ENCODE peak calls at places on chromosomes 11 and 22, in six cellular contexts. One of them, this sample, is unnamed.

GRCh38 chr11:65574963-65575567 is 788 bp upstream of the EHBP1L1 start:
- DNase-seq in fibroblast of lung: no peak
- DNase-seq in PC-9: peak; percentile 65
- DNase-seq in neural progenitor cell: no peak
- DNase-seq in IMR-90: no peak
- DNase-seq in GM23248: peak; percentile 58
- DNase-seq in this sample: no peak

GRCh38 chr22:44505796-44506354 is 7.8 kb upstream of the RTL6 start:
- DNase-seq in IMR-90: no peak
- DNase-seq in PC-9: no peak
- DNase-seq in GM23248: peak; percentile 24
- DNase-seq in neural progenitor cell: no peak
- DNase-seq in fibroblast of lung: no peak
- DNase-seq in this sample: no peak

GRCh38 chr11:57390535-57390934 is at the start of gene PRG2:
- DNase-seq in GM23248: no peak
- DNase-seq in fibroblast of lung: no peak
- DNase-seq in IMR-90: no peak
- DNase-seq in PC-9: no peak
- DNase-seq in neural progenitor cell: no peak
- DNase-seq in this sample: no peak

GRCh38 chr11:14029971-14030531 is 67.5 kb downstream of the SPON1 start:
- DNase-seq in PC-9: no peak
- DNase-seq in GM23248: peak; percentile 72
- DNase-seq in neural progenitor cell: no peak
- DNase-seq in fibroblast of lung: peak; percentile 80
- DNase-seq in IMR-90: peak; percentile 81
- DNase-seq in this sample: peak; percentile 74

GRCh38 chr22:30922151-30922611 is 46.4 kb downstream of the MORC2 start:
- DNase-seq in PC-9: no peak
- DNase-seq in IMR-90: peak; percentile 27
- DNase-seq in fibroblast of lung: peak; percentile 25
- DNase-seq in neural progenitor cell: peak; percentile 25
- DNase-seq in GM23248: peak; percentile 69
- DNase-seq in this sample: peak; percentile 10

GRCh38 chr11:44351898-44352498 is 42.1 kb upstream of the ALX4 start:
- DNase-seq in fibroblast of lung: no peak
- DNase-seq in IMR-90: no peak
- DNase-seq in PC-9: no peak
- DNase-seq in neural progenitor cell: no peak
- DNase-seq in GM23248: no peak
- DNase-seq in this sample: no peak

GRCh38 chr11:35387341-35387982 is 31.9 kb downstream of the SLC1A2 start:
- DNase-seq in PC-9: no peak
- DNase-seq in IMR-90: peak; percentile 53
- DNase-seq in neural progenitor cell: no peak
- DNase-seq in GM23248: no peak
- DNase-seq in fibroblast of lung: peak; percentile 32
- DNase-seq in this sample: peak; percentile 8

GRCh38 chr22:37077802-37078448 is 26.4 kb downstream of the KCTD17 start:
- DNase-seq in fibroblast of lung: peak; percentile 23
- DNase-seq in GM23248: peak; percentile 54
- DNase-seq in IMR-90: peak; percentile 37
- DNase-seq in PC-9: no peak
- DNase-seq in neural progenitor cell: peak; percentile 78
- DNase-seq in this sample: no peak

GRCh38 chr11:68297812-68298658 is 14.4 kb upstream of the LRP5 start:
- DNase-seq in GM23248: peak; percentile 81
- DNase-seq in IMR-90: peak; percentile 48
- DNase-seq in fibroblast of lung: peak; percentile 44
- DNase-seq in PC-9: peak; percentile 58
- DNase-seq in neural progenitor cell: peak; percentile 84
- DNase-seq in this sample: no peak

GRCh38 chr11:130313383-130314183 is 1.1 kb downstream of the ZBTB44 start:
- DNase-seq in PC-9: peak; percentile 44
- DNase-seq in GM23248: peak; percentile 40
- DNase-seq in neural progenitor cell: no peak
- DNase-seq in fibroblast of lung: no peak
- DNase-seq in IMR-90: peak; percentile 3
- DNase-seq in this sample: no peak

GRCh38 chr11:130312046-130312445 is 2.7 kb downstream of the ZBTB44 start:
- DNase-seq in PC-9: no peak
- DNase-seq in IMR-90: no peak
- DNase-seq in neural progenitor cell: no peak
- DNase-seq in fibroblast of lung: no peak
- DNase-seq in GM23248: no peak
- DNase-seq in this sample: no peak

GRCh38 chr11:130310622-130311021 is 4.1 kb downstream of the ZBTB44 start:
- DNase-seq in neural progenitor cell: no peak
- DNase-seq in fibroblast of lung: no peak
- DNase-seq in PC-9: no peak
- DNase-seq in IMR-90: no peak
- DNase-seq in GM23248: no peak
- DNase-seq in this sample: no peak

GRCh38 chr11:130308059-130308458 is 6.7 kb downstream of the ZBTB44 start:
- DNase-seq in fibroblast of lung: no peak
- DNase-seq in neural progenitor cell: no peak
- DNase-seq in PC-9: no peak
- DNase-seq in IMR-90: no peak
- DNase-seq in GM23248: no peak
- DNase-seq in this sample: no peak

DNA sequence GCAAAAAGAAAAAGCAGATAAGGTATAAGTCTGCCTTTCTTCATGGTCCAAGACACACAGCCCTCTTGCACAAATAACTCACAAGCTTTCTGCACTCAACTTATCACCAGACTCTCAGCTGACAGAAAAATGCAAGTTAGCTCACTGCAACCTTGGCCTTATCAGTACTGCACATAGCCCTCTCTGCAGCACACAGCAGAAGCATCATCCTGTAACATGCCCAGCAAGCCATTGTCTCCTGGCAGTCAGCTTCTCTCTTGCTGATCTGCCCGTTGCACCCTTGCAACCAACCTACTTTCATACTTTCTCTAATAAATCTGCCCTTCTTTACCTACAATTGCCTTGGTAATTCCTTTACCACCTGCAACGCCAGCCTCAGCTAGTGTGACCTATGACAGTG is 5.8 kb downstream of the ZBTB44 start:
- DNase-seq in fibroblast of lung: no peak
- DNase-seq in IMR-90: peak; percentile 2
- DNase-seq in neural progenitor cell: no peak
- DNase-seq in GM23248: no peak
- DNase-seq in PC-9: no peak
- DNase-seq in this sample: no peak
- H4K20me1 ChIP-seq in fibroblast of lung: no peaks in the 10 kb centered on the region
- H4K20me1 ChIP-seq in IMR-90: peaks cover 8% of the 10 kb centered on the region
- H4K20me1 ChIP-seq in neural progenitor cell: peaks cover 21% of the 10 kb centered on the region
- H4K20me1 ChIP-seq in GM23248: no peaks in the 10 kb centered on the region
- H4K20me1 ChIP-seq in PC-9: peaks cover 12% of the 10 kb centered on the region
- H4K20me1 ChIP-seq in this sample: peaks cover 14% of the 10 kb centered on the region

DNA sequence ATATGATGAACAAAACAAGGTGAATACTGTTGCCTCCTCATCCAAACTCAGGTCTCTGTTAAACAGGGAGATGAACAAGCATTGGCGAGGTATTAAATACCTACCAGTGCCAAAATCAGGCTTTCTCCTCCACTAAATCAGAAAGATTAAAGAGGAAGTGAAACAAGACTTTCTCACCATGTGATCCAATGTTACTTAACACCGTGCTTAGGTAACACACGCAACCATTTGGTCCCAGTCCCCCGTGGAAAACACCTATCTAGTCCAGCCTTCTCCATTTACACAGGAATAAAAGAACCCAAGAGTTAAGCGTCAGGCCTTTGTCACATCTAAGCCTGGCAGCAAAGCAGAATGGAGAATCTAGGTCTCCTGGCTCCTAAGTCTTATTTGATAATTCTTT is 34.5 kb downstream of the TENM4 start:
- DNase-seq in fibroblast of lung: no peak
- DNase-seq in neural progenitor cell: no peak
- DNase-seq in IMR-90: no peak
- DNase-seq in GM23248: no peak
- DNase-seq in PC-9: no peak
- DNase-seq in this sample: no peak
- H3K4me2 ChIP-seq in fibroblast of lung: no peak overlapping the region
- H3K4me2 ChIP-seq in neural progenitor cell: no peak overlapping the region
- H3K4me2 ChIP-seq in IMR-90: no peak overlapping the region
- H3K4me2 ChIP-seq in GM23248: no peak overlapping the region
- H3K4me2 ChIP-seq in PC-9: no peak overlapping the region
- H3K4me2 ChIP-seq in this sample: no peak overlapping the region

GRCh38 chr22:46730568-46731245 is 7.3 kb downstream of the CERK start:
- DNase-seq in fibroblast of lung: no peak
- DNase-seq in IMR-90: no peak
- DNase-seq in neural progenitor cell: no peak
- DNase-seq in PC-9: no peak
- DNase-seq in GM23248: no peak
- DNase-seq in this sample: no peak

GRCh38 chr22:46734830-46735453 is 3.1 kb downstream of the CERK start:
- DNase-seq in neural progenitor cell: no peak
- DNase-seq in GM23248: no peak
- DNase-seq in IMR-90: no peak
- DNase-seq in fibroblast of lung: no peak
- DNase-seq in PC-9: no peak
- DNase-seq in this sample: no peak

GRCh38 chr22:46732513-46732912 is 5.5 kb downstream of the CERK start:
- DNase-seq in IMR-90: no peak
- DNase-seq in fibroblast of lung: no peak
- DNase-seq in GM23248: no peak
- DNase-seq in neural progenitor cell: no peak
- DNase-seq in PC-9: no peak
- DNase-seq in this sample: no peak

GRCh38 chr22:46731246-46732040 is 6.6 kb downstream of the CERK start:
- DNase-seq in neural progenitor cell: peak; percentile 65
- DNase-seq in PC-9: no peak
- DNase-seq in fibroblast of lung: peak; percentile 27
- DNase-seq in IMR-90: no peak
- DNase-seq in GM23248: peak; percentile 33
- DNase-seq in this sample: no peak

DNA sequence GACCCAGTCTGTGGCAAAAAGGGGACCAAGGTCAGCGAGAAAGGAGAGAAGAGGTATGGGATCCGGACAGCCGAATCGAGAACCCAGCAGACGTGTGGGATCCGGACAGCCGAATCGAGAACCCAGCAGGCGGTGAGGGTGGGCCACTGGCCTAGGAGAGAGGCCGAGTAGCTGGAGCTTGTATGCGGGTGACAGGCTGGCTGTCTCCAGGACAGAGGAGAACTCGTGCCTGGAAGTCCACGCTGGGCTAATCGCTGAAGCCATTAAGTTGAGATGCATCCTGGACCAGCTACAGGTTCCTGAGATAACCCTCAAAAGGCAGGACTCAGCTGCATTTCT is 6.0 kb downstream of the CERK start:
- DNase-seq in fibroblast of lung: no peak
- DNase-seq in GM23248: no peak
- DNase-seq in neural progenitor cell: no peak
- DNase-seq in PC-9: no peak
- DNase-seq in IMR-90: no peak
- DNase-seq in this sample: no peak
- H4K20me1 ChIP-seq in fibroblast of lung: peaks cover 4% of the 10 kb centered on the region
- H4K20me1 ChIP-seq in GM23248: no peaks in the 10 kb centered on the region
- H4K20me1 ChIP-seq in neural progenitor cell: peaks cover 95% of the 10 kb centered on the region
- H4K20me1 ChIP-seq in PC-9: no peaks in the 10 kb centered on the region
- H4K20me1 ChIP-seq in IMR-90: peaks cover 82% of the 10 kb centered on the region
- H4K20me1 ChIP-seq in this sample: peaks cover 87% of the 10 kb centered on the region

GRCh38 chr11:45884596-45885185 is 760 bp upstream of the MAPK8IP1 start:
- DNase-seq in neural progenitor cell: no peak
- DNase-seq in GM23248: no peak
- DNase-seq in PC-9: no peak
- DNase-seq in IMR-90: no peak
- DNase-seq in fibroblast of lung: no peak
- DNase-seq in this sample: no peak
- H3K4me2 ChIP-seq in neural progenitor cell: no peak overlapping the region
- H3K4me2 ChIP-seq in GM23248: no peak overlapping the region
- H3K4me2 ChIP-seq in PC-9: peak overlapping the region; percentile 69
- H3K4me2 ChIP-seq in IMR-90: no peak overlapping the region
- H3K4me2 ChIP-seq in fibroblast of lung: no peak overlapping the region
- H3K4me2 ChIP-seq in this sample: peak overlapping the region; percentile 70

GRCh38 chr11:1305558-1306056 is 3.8 kb downstream of the TOLLIP start:
- DNase-seq in IMR-90: no peak
- DNase-seq in neural progenitor cell: no peak
- DNase-seq in PC-9: no peak
- DNase-seq in fibroblast of lung: no peak
- DNase-seq in GM23248: no peak
- DNase-seq in this sample: no peak
- H4K20me1 ChIP-seq in IMR-90: peaks cover 79% of the 10 kb centered on the region
- H4K20me1 ChIP-seq in neural progenitor cell: peaks cover 36% of the 10 kb centered on the region
- H4K20me1 ChIP-seq in PC-9: peaks cover 3% of the 10 kb centered on the region
- H4K20me1 ChIP-seq in fibroblast of lung: peaks cover 1% of the 10 kb centered on the region
- H4K20me1 ChIP-seq in GM23248: no peaks in the 10 kb centered on the region
- H4K20me1 ChIP-seq in this sample: peaks cover 81% of the 10 kb centered on the region

DNA sequence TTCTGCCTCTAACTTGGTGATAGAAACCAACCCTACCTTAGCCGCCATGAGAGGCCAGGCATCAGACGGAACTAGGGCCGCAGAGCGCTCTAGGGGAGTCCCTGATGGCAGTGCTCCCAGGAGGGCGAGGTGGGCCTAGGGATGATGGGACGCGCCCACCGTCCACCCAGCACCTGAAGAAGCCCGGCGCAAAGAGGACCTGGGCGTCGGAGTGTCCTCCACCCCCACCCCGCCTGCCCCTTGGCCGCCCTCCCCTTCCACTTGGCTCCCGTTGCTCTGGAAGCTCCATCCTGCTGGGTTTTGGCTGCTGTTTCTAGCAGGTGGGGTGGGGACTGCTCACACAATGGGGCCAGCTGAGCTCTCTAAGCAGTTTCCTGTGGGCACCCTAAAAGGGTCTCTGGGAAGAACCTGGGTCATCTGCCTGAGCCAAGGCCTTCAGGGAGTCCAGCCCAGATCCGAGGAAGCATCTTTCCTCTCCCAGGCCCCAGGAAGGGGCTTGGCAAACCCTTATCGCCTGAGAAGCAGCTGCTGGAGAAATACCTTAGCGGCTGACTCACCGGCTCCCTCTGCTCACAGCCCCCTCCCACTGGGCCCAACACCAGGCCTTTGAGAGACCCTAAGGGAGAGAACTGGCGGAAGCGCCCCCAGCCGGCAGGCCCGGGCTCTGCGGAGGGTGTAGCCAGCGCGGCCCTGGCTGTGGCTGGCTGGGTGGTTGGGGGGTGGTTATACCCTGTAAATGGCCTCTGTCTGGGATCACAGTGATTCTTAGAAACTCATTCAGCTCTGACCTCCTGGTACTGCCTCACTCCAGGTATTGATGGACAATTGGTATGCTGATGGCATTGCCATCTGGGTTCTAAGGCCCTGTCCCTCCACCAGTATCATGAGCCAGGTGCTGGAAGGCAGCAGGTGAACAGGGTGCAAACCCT is 19.3 kb downstream of the CREB3L1 start:
- DNase-seq in PC-9: peak; percentile 53
- DNase-seq in fibroblast of lung: peak; percentile 99
- DNase-seq in IMR-90: peak; percentile 98
- DNase-seq in neural progenitor cell: peak; percentile 92
- DNase-seq in GM23248: peak; percentile 83
- DNase-seq in this sample: peak; percentile 97
- H3K4me2 ChIP-seq in PC-9: peak overlapping the region; percentile 82
- H3K4me2 ChIP-seq in fibroblast of lung: peak overlapping the region; percentile 91
- H3K4me2 ChIP-seq in IMR-90: peak overlapping the region; percentile 90
- H3K4me2 ChIP-seq in neural progenitor cell: peak overlapping the region; percentile 82
- H3K4me2 ChIP-seq in GM23248: peak overlapping the region; percentile 84
- H3K4me2 ChIP-seq in this sample: peak overlapping the region; percentile 87

This sample was measured in astrocyte.